ENCODE peak calls at places on chromosomes 1 and 21, in six cellular contexts. One of them, this sample, is unnamed.

GRCh38 chr1:31483012-31483946 is 70.3 kb downstream of the SERINC2 start:
- DNase-seq in colonic mucosa: peak; percentile 68
- DNase-seq in NB4: peak; percentile 99
- DNase-seq in AG09309: peak; percentile 87
- DNase-seq in PC-3: no peak
- DNase-seq in HFF-Myc: peak; percentile 60
- DNase-seq in this sample: peak; percentile 98

GRCh38 chr1:195591917-195592672 is 1016.1 kb downstream of the KCNT2 start:
- DNase-seq in colonic mucosa: no peak
- DNase-seq in NB4: no peak
- DNase-seq in AG09309: peak; percentile 73
- DNase-seq in PC-3: peak; percentile 85
- DNase-seq in HFF-Myc: peak; percentile 92
- DNase-seq in this sample: peak; percentile 92

GRCh38 chr1:27392096-27392777 is at the start of gene GPR3:
- DNase-seq in colonic mucosa: peak; percentile 93
- DNase-seq in NB4: peak; percentile 93
- DNase-seq in AG09309: peak; percentile 41
- DNase-seq in PC-3: peak; percentile 94
- DNase-seq in HFF-Myc: peak; percentile 49
- DNase-seq in this sample: peak; percentile 91

GRCh38 chr1:231729541-231729940 is 103.0 kb downstream of the DISC1 start:
- DNase-seq in colonic mucosa: no peak
- DNase-seq in NB4: no peak
- DNase-seq in AG09309: no peak
- DNase-seq in PC-3: no peak
- DNase-seq in HFF-Myc: no peak
- DNase-seq in this sample: no peak

GRCh38 chr21:35329940-35330670 is 281.0 kb upstream of the RUNX1 start:
- DNase-seq in colonic mucosa: no peak
- DNase-seq in NB4: no peak
- DNase-seq in AG09309: no peak
- DNase-seq in PC-3: no peak
- DNase-seq in HFF-Myc: no peak
- DNase-seq in this sample: no peak

GRCh38 chr1:244318512-244318911 is 133.2 kb downstream of the ADSS2 start:
- DNase-seq in colonic mucosa: no peak
- DNase-seq in NB4: peak; percentile 40
- DNase-seq in AG09309: no peak
- DNase-seq in PC-3: no peak
- DNase-seq in HFF-Myc: no peak
- DNase-seq in this sample: no peak

GRCh38 chr21:32705139-32705538 is 22.7 kb downstream of the SYNJ1 start:
- DNase-seq in colonic mucosa: no peak
- DNase-seq in NB4: no peak
- DNase-seq in AG09309: no peak
- DNase-seq in PC-3: no peak
- DNase-seq in HFF-Myc: no peak
- DNase-seq in this sample: no peak

GRCh38 chr21:41885341-41886024 is 6.3 kb upstream of the PRDM15 start:
- DNase-seq in colonic mucosa: no peak
- DNase-seq in NB4: peak; percentile 24
- DNase-seq in AG09309: no peak
- DNase-seq in PC-3: no peak
- DNase-seq in HFF-Myc: no peak
- DNase-seq in this sample: no peak

GRCh38 chr1:21294266-21295058 is 4.2 kb upstream of the ECE1 start:
- DNase-seq in colonic mucosa: peak; percentile 64
- DNase-seq in NB4: peak; percentile 79
- DNase-seq in AG09309: no peak
- DNase-seq in PC-3: peak; percentile 19
- DNase-seq in HFF-Myc: no peak
- DNase-seq in this sample: no peak
- H3K4me3 ChIP-seq in colonic mucosa: no peak overlapping the region
- H3K4me3 ChIP-seq in NB4: no peak overlapping the region
- H3K4me3 ChIP-seq in AG09309: no peak overlapping the region
- H3K4me3 ChIP-seq in PC-3: no peak overlapping the region
- H3K4me3 ChIP-seq in HFF-Myc: no peak overlapping the region
- H3K4me3 ChIP-seq in this sample: no peak overlapping the region

GRCh38 chr1:33093004-33093403 is 12.1 kb downstream of the AZIN2 start:
- DNase-seq in colonic mucosa: no peak
- DNase-seq in NB4: no peak
- DNase-seq in AG09309: no peak
- DNase-seq in PC-3: no peak
- DNase-seq in HFF-Myc: no peak
- DNase-seq in this sample: no peak
- TF ChIP-seq CTCF in colonic mucosa: no peak
- TF ChIP-seq CTCF in NB4: peak; percentile 3
- TF ChIP-seq CTCF in AG09309: no peak
- TF ChIP-seq CTCF in PC-3: no peak
- TF ChIP-seq CTCF in HFF-Myc: peak; percentile 3
- TF ChIP-seq CTCF in this sample: no peak

GRCh38 chr21:44265734-44266270 is 4.1 kb upstream of the DNMT3L start:
- DNase-seq in colonic mucosa: no peak
- DNase-seq in NB4: no peak
- DNase-seq in AG09309: no peak
- DNase-seq in PC-3: no peak
- DNase-seq in HFF-Myc: no peak
- DNase-seq in this sample: no peak
- H3K4me3 ChIP-seq in colonic mucosa: no peak overlapping the region
- H3K4me3 ChIP-seq in NB4: no peak overlapping the region
- H3K4me3 ChIP-seq in AG09309: no peak overlapping the region
- H3K4me3 ChIP-seq in PC-3: no peak overlapping the region
- H3K4me3 ChIP-seq in HFF-Myc: no peak overlapping the region
- H3K4me3 ChIP-seq in this sample: no peak overlapping the region

DNA sequence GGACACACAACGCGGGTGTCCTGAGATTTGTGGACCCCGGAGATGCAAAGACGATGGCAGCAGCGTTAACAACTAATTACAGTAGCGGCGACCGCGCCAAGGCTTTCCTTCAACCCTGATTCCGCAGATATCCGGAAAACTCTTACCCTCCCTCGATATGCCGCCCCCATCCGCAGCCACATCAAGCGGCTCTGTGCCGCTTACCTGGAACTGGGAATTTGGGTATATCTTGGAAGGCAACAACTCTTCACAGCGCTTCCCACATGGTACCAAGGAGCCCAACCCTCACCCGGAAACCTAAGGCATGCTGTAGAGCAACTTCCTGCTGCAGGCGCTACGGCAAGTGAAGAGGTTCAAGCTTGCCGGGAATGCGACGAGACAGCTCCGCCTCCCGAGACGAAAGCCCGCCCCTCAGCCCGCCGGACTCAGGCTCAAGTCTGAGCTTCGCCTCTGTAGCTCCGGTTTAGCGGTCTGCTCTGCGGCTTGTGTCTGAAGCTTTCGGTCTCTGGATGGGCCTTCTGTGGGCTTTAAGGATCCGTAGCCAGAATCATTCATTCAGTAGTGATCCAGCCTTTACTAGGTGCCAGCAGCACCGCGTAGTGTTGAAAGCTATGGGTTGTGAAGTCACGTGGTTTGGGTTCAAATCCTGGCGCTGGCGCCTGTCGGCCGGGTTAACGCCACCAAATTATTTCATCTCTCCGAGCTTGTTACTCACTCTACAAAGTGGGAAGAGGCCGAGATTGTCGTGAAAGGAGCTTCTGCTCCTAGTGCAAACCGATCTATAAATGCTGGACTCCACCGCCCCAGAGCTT is at the start of gene HEATR1:
- DNase-seq in colonic mucosa: peak; percentile 94
- DNase-seq in NB4: peak; percentile 95
- DNase-seq in AG09309: peak; percentile 85
- DNase-seq in PC-3: peak; percentile 88
- DNase-seq in HFF-Myc: peak; percentile 91
- DNase-seq in this sample: peak; percentile 98
- TF ChIP-seq CTCF in colonic mucosa: no peak
- TF ChIP-seq CTCF in NB4: no peak
- TF ChIP-seq CTCF in AG09309: no peak
- TF ChIP-seq CTCF in PC-3: no peak
- TF ChIP-seq CTCF in HFF-Myc: no peak
- TF ChIP-seq CTCF in this sample: peak; percentile 21

GRCh38 chr1:222893255-222893654 is 78.4 kb downstream of the DISP1 start:
- DNase-seq in colonic mucosa: no peak
- DNase-seq in NB4: no peak
- DNase-seq in AG09309: no peak
- DNase-seq in PC-3: no peak
- DNase-seq in HFF-Myc: no peak
- DNase-seq in this sample: peak; percentile 68

GRCh38 chr1:222896630-222897526 is 82.0 kb downstream of the DISP1 start:
- DNase-seq in colonic mucosa: no peak
- DNase-seq in NB4: no peak
- DNase-seq in AG09309: no peak
- DNase-seq in PC-3: peak; percentile 51
- DNase-seq in HFF-Myc: no peak
- DNase-seq in this sample: no peak

GRCh38 chr1:222897527-222898190 is 82.8 kb downstream of the DISP1 start:
- DNase-seq in colonic mucosa: no peak
- DNase-seq in NB4: no peak
- DNase-seq in AG09309: no peak
- DNase-seq in PC-3: peak; percentile 5
- DNase-seq in HFF-Myc: no peak
- DNase-seq in this sample: no peak

GRCh38 chr1:222894331-222894730 is 79.5 kb downstream of the DISP1 start:
- DNase-seq in colonic mucosa: no peak
- DNase-seq in NB4: no peak
- DNase-seq in AG09309: no peak
- DNase-seq in PC-3: no peak
- DNase-seq in HFF-Myc: no peak
- DNase-seq in this sample: no peak

GRCh38 chr1:222898191-222898527 is 83.3 kb downstream of the DISP1 start:
- DNase-seq in colonic mucosa: no peak
- DNase-seq in NB4: no peak
- DNase-seq in AG09309: no peak
- DNase-seq in PC-3: no peak
- DNase-seq in HFF-Myc: no peak
- DNase-seq in this sample: no peak
- H3K4me3 ChIP-seq in colonic mucosa: no peak overlapping the region
- H3K4me3 ChIP-seq in NB4: no peak overlapping the region
- H3K4me3 ChIP-seq in AG09309: no peak overlapping the region
- H3K4me3 ChIP-seq in PC-3: peak overlapping the region; percentile 60
- H3K4me3 ChIP-seq in HFF-Myc: no peak overlapping the region
- H3K4me3 ChIP-seq in this sample: no peak overlapping the region

GRCh38 chr1:193070395-193070753 is 11.0 kb downstream of the RO60 start:
- DNase-seq in colonic mucosa: no peak
- DNase-seq in NB4: peak; percentile 45
- DNase-seq in AG09309: no peak
- DNase-seq in PC-3: no peak
- DNase-seq in HFF-Myc: no peak
- DNase-seq in this sample: no peak
- TF ChIP-seq CTCF in colonic mucosa: no peak
- TF ChIP-seq CTCF in NB4: no peak
- TF ChIP-seq CTCF in AG09309: no peak
- TF ChIP-seq CTCF in PC-3: no peak
- TF ChIP-seq CTCF in HFF-Myc: no peak
- TF ChIP-seq CTCF in this sample: no peak

GRCh38 chr1:6209661-6210605 is 4.0 kb downstream of the RNF207 start:
- DNase-seq in colonic mucosa: peak; percentile 26
- DNase-seq in NB4: peak; percentile 49
- DNase-seq in AG09309: no peak
- DNase-seq in PC-3: no peak
- DNase-seq in HFF-Myc: no peak
- DNase-seq in this sample: no peak
- H3K4me3 ChIP-seq in colonic mucosa: no peak overlapping the region
- H3K4me3 ChIP-seq in NB4: peak overlapping the region; percentile 12
- H3K4me3 ChIP-seq in AG09309: peak overlapping the region; percentile 25
- H3K4me3 ChIP-seq in PC-3: no peak overlapping the region
- H3K4me3 ChIP-seq in HFF-Myc: peak overlapping the region; percentile 63
- H3K4me3 ChIP-seq in this sample: no peak overlapping the region

DNA sequence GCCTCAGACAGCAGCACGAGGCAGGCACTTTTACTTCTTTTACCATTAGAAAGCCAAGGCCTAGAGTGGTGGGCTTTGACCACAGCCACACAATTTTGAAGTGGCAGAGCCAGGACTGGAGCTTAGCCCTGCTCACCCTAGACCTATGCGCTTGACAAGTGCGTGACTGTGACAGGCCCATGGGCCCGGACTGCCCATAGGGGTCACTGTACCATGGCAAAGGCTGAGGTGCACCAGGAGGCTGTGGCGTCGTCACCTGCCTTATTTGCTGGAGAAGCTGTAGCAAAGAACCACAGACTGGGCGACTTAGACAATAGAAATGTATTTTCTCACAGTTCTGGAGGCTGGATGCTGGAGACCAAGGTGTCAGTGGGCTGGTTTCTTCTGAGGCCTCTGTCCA is 2.6 kb upstream of the TMEM82 start:
- DNase-seq in colonic mucosa: no peak
- DNase-seq in NB4: no peak
- DNase-seq in AG09309: no peak
- DNase-seq in PC-3: no peak
- DNase-seq in HFF-Myc: no peak
- DNase-seq in this sample: no peak
- TF ChIP-seq CTCF in colonic mucosa: no peak
- TF ChIP-seq CTCF in NB4: peak; percentile 18
- TF ChIP-seq CTCF in AG09309: peak; percentile 32
- TF ChIP-seq CTCF in PC-3: peak; percentile 38
- TF ChIP-seq CTCF in HFF-Myc: peak; percentile 24
- TF ChIP-seq CTCF in this sample: no peak

DNA sequence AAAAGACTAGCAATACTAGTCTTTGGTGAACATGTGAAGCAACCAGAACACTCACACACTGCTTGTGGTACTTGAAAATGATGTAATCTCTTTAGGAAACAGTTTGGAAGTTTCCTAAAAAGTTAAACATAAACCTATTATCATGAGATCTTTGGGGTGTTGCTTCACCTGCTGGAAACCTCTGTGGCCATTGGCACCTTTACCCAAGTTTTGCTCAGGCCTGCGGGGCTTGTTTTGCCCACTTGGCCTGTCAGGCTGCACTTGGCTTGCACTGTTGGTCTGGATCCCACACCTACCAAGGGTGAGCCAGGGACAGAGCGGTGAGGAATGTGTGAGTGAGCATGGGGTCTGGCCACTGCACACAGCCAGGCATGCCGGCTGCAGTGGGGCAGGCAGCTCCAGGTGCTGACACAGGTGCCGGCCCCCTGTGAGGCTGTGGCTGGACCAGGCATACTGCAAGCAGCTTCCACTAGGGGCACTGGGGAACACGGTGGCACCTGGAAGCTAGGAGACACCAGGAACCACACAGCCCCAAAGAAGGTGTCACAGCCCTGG is 14.4 kb upstream of the FNBP1L start:
- DNase-seq in colonic mucosa: no peak
- DNase-seq in NB4: no peak
- DNase-seq in AG09309: no peak
- DNase-seq in PC-3: no peak
- DNase-seq in HFF-Myc: no peak
- DNase-seq in this sample: peak; percentile 27
- H3K4me3 ChIP-seq in colonic mucosa: no peak overlapping the region
- H3K4me3 ChIP-seq in NB4: no peak overlapping the region
- H3K4me3 ChIP-seq in AG09309: no peak overlapping the region
- H3K4me3 ChIP-seq in PC-3: no peak overlapping the region
- H3K4me3 ChIP-seq in HFF-Myc: no peak overlapping the region
- H3K4me3 ChIP-seq in this sample: no peak overlapping the region